ENCODE peak calls at places on chromosome 15, in ten cellular contexts. D, M, U, B, H, L, P, W, A and N are unnamed samples.

GRCh38 chr15:99452728-99453643 is 112.8 kb upstream of the MEF2A start:
- DNase-seq in D (no peak), B (no peak), H (peak; percentile 67), M (peak; percentile 40), W (peak; percentile 16), U (no peak), A (no peak), L (no peak), P (no peak), N (no peak)

GRCh38 chr15:31485911-31486461 is 159.4 kb downstream of the KLF13 start:
- DNase-seq in U (no peak), W (no peak), P (no peak), B (no peak), L (no peak), D (no peak), A (no peak), H (no peak), M (no peak), N (no peak)

GRCh38 chr15:98873441-98874218 is 134.0 kb downstream of the PGPEP1L start:
- DNase-seq in U (peak; percentile 92), W (peak; percentile 89), D (no peak), H (peak; percentile 95), B (no peak), M (no peak), P (peak; percentile 92), A (peak; percentile 90), L (peak; percentile 94), N (no peak)

GRCh38 chr15:35673093-35673573 is 127.2 kb upstream of the DPH6 start:
- DNase-seq in D (no peak), M (no peak), B (peak; percentile 28), L (no peak), H (no peak), P (peak; percentile 42), A (no peak), U (no peak), W (no peak), N (peak; percentile 46)

GRCh38 chr15:35975941-35976340 is 430.0 kb upstream of the DPH6 start:
- DNase-seq in B (no peak), U (no peak), L (no peak), P (no peak), D (no peak), H (no peak), A (no peak), M (no peak), W (no peak), N (no peak)

GRCh38 chr15:35173444-35174118 is 88.5 kb upstream of the NANOGP8 start:
- DNase-seq in P (no peak), B (peak; percentile 60), D (no peak), M (no peak), H (peak; percentile 68), W (no peak), L (peak; percentile 20), U (no peak), A (peak; percentile 5), N (no peak)

GRCh38 chr15:48355377-48355776 is 24.1 kb downstream of the DUT start:
- DNase-seq in P (no peak), U (no peak), W (peak; percentile 64), B (no peak), M (no peak), D (no peak), L (no peak), A (no peak), H (peak; percentile 70), N (peak; percentile 27)

GRCh38 chr15:33846862-33847261 is 121.4 kb upstream of the CHRM5 start:
- DNase-seq in W (no peak), B (no peak), L (no peak), H (no peak), D (no peak), A (no peak), M (no peak), P (no peak), U (no peak), N (no peak)

GRCh38 chr15:63191895-63192603 is 2.6 kb downstream of the RAB8B start:
- DNase-seq in W (peak; percentile 86), B (no peak), A (no peak), D (no peak), U (no peak), L (no peak), M (no peak), P (no peak), H (no peak), N (no peak)

GRCh38 chr15:97235285-97235985 is 725.1 kb upstream of the ARRDC4 start:
- DNase-seq in D (peak; percentile 74), M (peak; percentile 79), B (peak; percentile 48), H (peak; percentile 30), A (peak; percentile 35), W (peak; percentile 58), P (peak; percentile 93), U (no peak), L (peak; percentile 70), N (peak; percentile 78)

GRCh38 chr15:80251505-80252280 is at the start of gene CTXND1:
- DNase-seq in P (no peak), U (no peak), D (peak; percentile 78), M (peak; percentile 62), L (no peak), B (no peak), H (no peak), A (no peak), W (no peak), N (peak; percentile 40)

GRCh38 chr15:80247320-80247719 is 4.7 kb downstream of the CTXND1 start:
- DNase-seq in P (no peak), M (no peak), W (no peak), A (no peak), D (no peak), U (no peak), L (no peak), B (no peak), H (no peak), N (peak; percentile 17)

GRCh38 chr15:80249973-80250372 is 2.0 kb downstream of the CTXND1 start:
- DNase-seq in H (no peak), L (no peak), M (no peak), D (no peak), W (no peak), A (no peak), U (no peak), B (no peak), P (no peak), N (no peak)

GRCh38 chr15:80250614-80251504 is 1.2 kb downstream of the CTXND1 start:
- DNase-seq in U (no peak), P (no peak), M (no peak), D (peak; percentile 31), H (no peak), A (no peak), B (no peak), W (no peak), L (no peak), N (no peak)

DNA sequence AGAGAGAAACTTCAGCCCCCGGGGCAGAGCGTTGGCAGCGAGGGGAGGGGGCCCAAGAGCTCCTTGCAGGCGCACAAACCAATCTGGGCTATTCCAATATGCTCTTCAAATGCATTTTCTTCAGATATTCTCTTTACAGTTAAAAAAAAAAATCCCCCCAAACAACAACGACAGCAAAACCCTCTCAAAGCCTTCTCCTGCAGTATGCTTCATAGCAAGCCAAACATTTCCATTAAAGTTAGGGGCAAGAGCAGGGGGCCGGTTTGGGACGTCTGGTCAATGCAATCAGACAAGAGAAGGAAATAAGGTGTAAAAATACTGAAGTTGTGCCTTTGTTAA is 237 bp upstream of the CTXND1 start:
- DNase-seq in U (no peak), W (no peak), B (no peak), L (no peak), D (no peak), P (no peak), M (no peak), A (no peak), H (no peak), N (no peak)
- TF ChIP-seq EZH2 in U (no peak), W (no peak), B (no peak), L (peak; percentile 67), D (no peak), P (peak; percentile 62), M (no peak), A (no peak), H (no peak), N (no peak)

GRCh38 chr15:53670701-53671100 is 88.8 kb downstream of the WDR72 start:
- DNase-seq in A (no peak), M (no peak), P (no peak), W (no peak), L (no peak), D (no peak), U (no peak), H (no peak), B (no peak), N (no peak)

GRCh38 chr15:53671545-53671944 is 87.9 kb downstream of the WDR72 start:
- DNase-seq in H (no peak), M (no peak), P (no peak), D (no peak), U (no peak), A (no peak), B (no peak), W (no peak), L (no peak), N (no peak)

GRCh38 chr15:53665930-53666329 is 93.5 kb downstream of the WDR72 start:
- DNase-seq in D (no peak), L (peak; percentile 5), M (no peak), U (no peak), W (no peak), H (no peak), A (no peak), B (no peak), P (no peak), N (no peak)
- TF ChIP-seq CTCF in D (no peak), L (peak; percentile 34), M (no peak), U (no peak), W (no peak), H (peak; percentile 14), A (peak; percentile 20), B (no peak), P (peak; percentile 15), N (peak; percentile 21)

GRCh38 chr15:45112143-45112591 is 1.8 kb downstream of the DUOX2 start:
- DNase-seq in P (peak; percentile 42), L (no peak), M (no peak), H (no peak), D (peak; percentile 35), A (no peak), B (no peak), U (no peak), W (no peak), N (no peak)
- TF ChIP-seq EZH2 in P (no peak), L (no peak), M (peak; percentile 83), H (peak; percentile 93), D (peak; percentile 100), A (peak; percentile 19), B (no peak), U (no peak), W (no peak), N (no peak)

DNA sequence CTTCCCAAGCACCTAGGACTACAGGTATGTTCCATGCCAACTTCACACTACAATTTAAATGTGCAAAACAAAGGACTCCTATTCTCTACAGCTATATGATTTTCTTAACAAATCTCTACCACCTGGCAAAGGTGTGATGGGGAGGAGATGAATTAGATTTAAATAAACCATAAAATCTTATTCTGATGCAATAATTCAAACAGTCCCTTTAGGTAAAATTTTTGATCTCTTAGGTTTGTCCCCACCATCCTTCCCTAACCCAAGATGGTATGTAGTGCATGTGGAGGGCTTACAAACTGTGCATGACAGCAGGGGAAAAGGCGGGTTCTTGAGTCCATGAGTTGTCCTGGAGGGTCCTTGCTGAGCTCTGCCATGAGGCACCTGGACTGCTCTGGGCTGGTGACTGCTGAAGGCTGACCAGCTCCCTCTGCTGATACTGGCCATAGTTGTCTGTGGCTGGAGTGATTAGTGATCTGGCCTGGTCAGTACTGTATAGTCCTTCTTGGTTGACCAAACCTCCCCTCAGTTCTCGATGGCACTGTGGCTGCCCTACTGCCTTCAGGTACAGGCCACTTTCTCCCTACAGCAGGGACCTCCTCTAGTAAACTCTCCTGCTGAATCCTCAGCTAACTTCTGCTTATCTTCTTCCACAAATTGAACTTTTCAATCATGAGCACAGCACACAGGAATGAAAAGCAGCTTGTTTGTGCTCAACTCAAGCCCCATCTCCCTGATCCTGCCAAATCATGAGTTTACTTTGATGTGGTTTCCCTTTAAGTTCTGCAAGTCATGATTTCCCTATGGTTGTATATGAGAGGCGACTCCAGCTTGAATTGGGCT is 30.1 kb downstream of the CFAP161 start:
- DNase-seq in A (peak; percentile 16), P (no peak), W (no peak), M (no peak), B (peak; percentile 71), D (no peak), U (no peak), L (no peak), H (peak; percentile 91), N (no peak)
- TF ChIP-seq CTCF in A (no peak), P (no peak), W (peak; percentile 8), M (peak; percentile 25), B (peak; percentile 47), D (no peak), U (no peak), L (no peak), H (peak; percentile 27), N (no peak)